ENCODE peak calls at places on chromosomes 6 and 20, in six cellular contexts. P, Z, C, J, F and G are unnamed samples.

GRCh38 chr6:31462964-31463940 is 34.7 kb upstream of the MICB start:
- DNase-seq in P (peak; percentile 69), Z (peak; percentile 93), C (peak; percentile 96), J (peak; percentile 97), F (peak; percentile 86), G (peak; percentile 87)

GRCh38 chr20:37095609-37096414 is at the start of gene RBL1:
- DNase-seq in P (peak; percentile 88), Z (peak; percentile 85), C (peak; percentile 60), J (peak; percentile 95), F (peak; percentile 85), G (peak; percentile 79)

GRCh38 chr20:50111829-50112495 is 988 bp downstream of the UBE2V1 start:
- DNase-seq in P (no peak), Z (no peak), C (no peak), J (no peak), F (no peak), G (no peak)

GRCh38 chr6:34066772-34067770 is 78.8 kb downstream of the GRM4 start:
- DNase-seq in P (no peak), Z (no peak), C (no peak), J (no peak), F (no peak), G (no peak)

GRCh38 chr6:170091639-170092579 is 199.0 kb downstream of the DLL1 start:
- DNase-seq in P (no peak), Z (no peak), C (no peak), J (peak; percentile 33), F (no peak), G (no peak)

GRCh38 chr6:135586844-135587243 is 89.3 kb upstream of the AHI1 start:
- DNase-seq in P (no peak), Z (no peak), C (peak; percentile 21), J (no peak), F (no peak), G (no peak)

GRCh38 chr6:161918608-161919205 is 644.8 kb upstream of the AGPAT4 start:
- DNase-seq in P (no peak), Z (no peak), C (no peak), J (no peak), F (no peak), G (no peak)

GRCh38 chr6:155253337-155253736 is 10.5 kb upstream of the CLDN20 start:
- DNase-seq in P (no peak), Z (no peak), C (no peak), J (peak; percentile 33), F (no peak), G (no peak)

GRCh38 chr20:36405255-36405654 is 99.1 kb downstream of the DLGAP4 start:
- DNase-seq in P (no peak), Z (no peak), C (no peak), J (no peak), F (no peak), G (no peak)

GRCh38 chr20:10402938-10403593 is 31.0 kb downstream of the MKKS start:
- DNase-seq in P (no peak), Z (no peak), C (no peak), J (no peak), F (no peak), G (no peak)

GRCh38 chr20:43238833-43239232 is 49.1 kb upstream of the PTPRT start:
- DNase-seq in P (peak; percentile 23), Z (peak; percentile 33), C (no peak), J (peak; percentile 48), F (peak; percentile 44), G (peak; percentile 42)

GRCh38 chr6:35318200-35318844 is 20.7 kb downstream of the DEF6 start:
- DNase-seq in P (peak; percentile 99), Z (no peak), C (no peak), J (peak; percentile 100), F (peak; percentile 73), G (peak; percentile 54)

GRCh38 chr20:15379897-15380296 is 1042.5 kb upstream of the FLRT3 start:
- DNase-seq in P (no peak), Z (no peak), C (no peak), J (no peak), F (no peak), G (no peak)

GRCh38 chr6:88814909-88815308 is 148.5 kb downstream of the RNGTT start:
- DNase-seq in P (no peak), Z (no peak), C (no peak), J (no peak), F (no peak), G (no peak)

GRCh38 chr6:118971682-118972081 is 36.7 kb upstream of the MCM9 start:
- DNase-seq in P (no peak), Z (no peak), C (no peak), J (no peak), F (no peak), G (no peak)

GRCh38 chr20:845226-845868 is 11.8 kb downstream of the FAM110A start:
- DNase-seq in P (no peak), Z (no peak), C (no peak), J (peak; percentile 58), F (no peak), G (no peak)

GRCh38 chr6:44035621-44036020 is 91.6 kb downstream of the MRPL14 start:
- DNase-seq in P (no peak), Z (no peak), C (no peak), J (no peak), F (no peak), G (no peak)

GRCh38 chr20:43442310-43442880 is 15.3 kb upstream of the SRSF6 start:
- DNase-seq in P (no peak), Z (no peak), C (no peak), J (no peak), F (no peak), G (peak; percentile 30)

GRCh38 chr20:3705491-3705969 is 6.9 kb downstream of the SIGLEC1 start:
- DNase-seq in P (no peak), Z (no peak), C (no peak), J (no peak), F (no peak), G (no peak)

GRCh38 chr6:45537539-45537938 is 159.8 kb upstream of the SUPT3H start:
- DNase-seq in P (no peak), Z (no peak), C (no peak), J (no peak), F (no peak), G (no peak)

GRCh38 chr20:31945790-31946189 is 6.1 kb downstream of the PDRG1 start:
- DNase-seq in P (no peak), Z (no peak), C (no peak), J (no peak), F (no peak), G (no peak)

GRCh38 chr20:59985864-59986263 is 27.6 kb downstream of the CDH26 start:
- DNase-seq in P (no peak), Z (no peak), C (no peak), J (no peak), F (no peak), G (no peak)
- TF ChIP-seq JUND in P (no peak), Z (no peak), C (no peak), J (no peak), F (no peak), G (no peak)

DNA sequence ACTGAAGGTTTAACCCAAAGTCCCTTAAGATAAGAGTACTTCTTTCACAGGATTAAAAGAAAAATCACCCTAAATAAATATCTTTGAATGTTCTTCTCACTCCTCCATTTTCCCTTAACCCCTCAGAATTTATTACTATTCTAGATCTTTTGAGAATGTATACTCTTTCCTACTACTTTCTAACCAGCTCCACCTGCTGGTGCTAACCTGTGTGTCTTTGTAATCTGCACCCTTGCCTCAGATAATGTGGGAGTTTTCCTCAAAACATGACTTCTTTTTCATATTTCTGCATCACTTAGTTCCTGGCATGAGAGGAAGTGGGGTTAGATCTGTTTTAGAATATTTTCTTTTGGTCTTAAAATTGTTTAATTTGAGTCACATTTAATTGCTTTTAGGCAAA is 394.2 kb downstream of the BMP2 start:
- DNase-seq in P (peak; percentile 11), Z (no peak), C (no peak), J (no peak), F (no peak), G (peak; percentile 27)
- TF ChIP-seq JUND in P (no peak), Z (no peak), C (no peak), J (no peak), F (no peak), G (no peak)

GRCh38 chr20:23782366-23782983 is 31.7 kb upstream of the CST1 start:
- DNase-seq in P (peak; percentile 12), Z (no peak), C (no peak), J (peak; percentile 83), F (peak; percentile 33), G (peak; percentile 24)
- TF ChIP-seq JUND in P (no peak), Z (no peak), C (no peak), J (no peak), F (no peak), G (no peak)

GRCh38 chr6:52499026-52499425 is 77.8 kb downstream of the TRAM2 start:
- DNase-seq in P (no peak), Z (no peak), C (no peak), J (peak; percentile 43), F (no peak), G (peak; percentile 16)
- TF ChIP-seq JUND in P (no peak), Z (no peak), C (no peak), J (no peak), F (no peak), G (no peak)